ENCODE peak calls at places on chromosomes 13 and 19, in six cellular contexts. D is B cell, T is OCI-LY7, B is cardiac fibroblast, Q is mucosa of descending colon, U is fibroblast of pulmonary artery. V is an unnamed sample.

GRCh38 chr19:44003461-44004134 is 841 bp downstream of the ZNF230 start:
- DNase-seq in D (no peak), T (peak; percentile 19), B (peak; percentile 10), Q (peak; percentile 23), U (peak; percentile 6), V (peak; percentile 14)

GRCh38 chr19:48023011-48023410 is 20.9 kb downstream of the CABP5 start:
- DNase-seq in D (no peak), T (no peak), B (no peak), Q (no peak), U (no peak), V (no peak)

GRCh38 chr19:13169769-13170168 is 19.6 kb downstream of the IER2 start:
- DNase-seq in D (no peak), T (no peak), B (peak; percentile 51), Q (peak; percentile 65), U (no peak), V (peak; percentile 84)

GRCh38 chr19:33630880-33631627 is 9.3 kb downstream of the CHST8 start:
- DNase-seq in D (no peak), T (no peak), B (no peak), Q (no peak), U (no peak), V (no peak)

GRCh38 chr13:77715233-77715891 is 17.9 kb downstream of the SLAIN1 start:
- DNase-seq in D (no peak), T (no peak), B (no peak), Q (no peak), U (no peak), V (no peak)

GRCh38 chr19:17260842-17261325 is 3.7 kb downstream of the USHBP1 start:
- DNase-seq in D (peak; percentile 90), T (peak; percentile 93), B (peak; percentile 83), Q (peak; percentile 92), U (peak; percentile 81), V (peak; percentile 93)

GRCh38 chr19:44799627-44800257 is 9.2 kb upstream of the BCAM start:
- DNase-seq in D (no peak), T (no peak), B (no peak), Q (no peak), U (no peak), V (no peak)

GRCh38 chr13:67119481-67119883 is 110.7 kb downstream of the PCDH9 start:
- DNase-seq in D (no peak), T (no peak), B (peak; percentile 99), Q (no peak), U (peak; percentile 93), V (peak; percentile 85)

GRCh38 chr13:106376411-106377112 is 158.9 kb downstream of the EFNB2 start:
- DNase-seq in D (no peak), T (no peak), B (peak; percentile 96), Q (no peak), U (peak; percentile 92), V (peak; percentile 97)

GRCh38 chr19:31204115-31204514 is 145.1 kb downstream of the TSHZ3 start:
- DNase-seq in D (no peak), T (no peak), B (no peak), Q (no peak), U (no peak), V (no peak)

GRCh38 chr19:5536337-5536894 is 31.3 kb downstream of the TINCR start:
- DNase-seq in D (no peak), T (no peak), B (peak; percentile 26), Q (peak; percentile 25), U (peak; percentile 23), V (peak; percentile 73)

GRCh38 chr19:5537870-5538269 is 29.9 kb downstream of the TINCR start:
- DNase-seq in D (no peak), T (no peak), B (no peak), Q (no peak), U (no peak), V (no peak)

GRCh38 chr19:5533257-5533656 is 34.5 kb downstream of the TINCR start:
- DNase-seq in D (no peak), T (no peak), B (no peak), Q (no peak), U (no peak), V (no peak)

GRCh38 chr19:5530701-5531100 is 37.1 kb downstream of the TINCR start:
- DNase-seq in D (no peak), T (no peak), B (no peak), Q (no peak), U (no peak), V (no peak)

DNA sequence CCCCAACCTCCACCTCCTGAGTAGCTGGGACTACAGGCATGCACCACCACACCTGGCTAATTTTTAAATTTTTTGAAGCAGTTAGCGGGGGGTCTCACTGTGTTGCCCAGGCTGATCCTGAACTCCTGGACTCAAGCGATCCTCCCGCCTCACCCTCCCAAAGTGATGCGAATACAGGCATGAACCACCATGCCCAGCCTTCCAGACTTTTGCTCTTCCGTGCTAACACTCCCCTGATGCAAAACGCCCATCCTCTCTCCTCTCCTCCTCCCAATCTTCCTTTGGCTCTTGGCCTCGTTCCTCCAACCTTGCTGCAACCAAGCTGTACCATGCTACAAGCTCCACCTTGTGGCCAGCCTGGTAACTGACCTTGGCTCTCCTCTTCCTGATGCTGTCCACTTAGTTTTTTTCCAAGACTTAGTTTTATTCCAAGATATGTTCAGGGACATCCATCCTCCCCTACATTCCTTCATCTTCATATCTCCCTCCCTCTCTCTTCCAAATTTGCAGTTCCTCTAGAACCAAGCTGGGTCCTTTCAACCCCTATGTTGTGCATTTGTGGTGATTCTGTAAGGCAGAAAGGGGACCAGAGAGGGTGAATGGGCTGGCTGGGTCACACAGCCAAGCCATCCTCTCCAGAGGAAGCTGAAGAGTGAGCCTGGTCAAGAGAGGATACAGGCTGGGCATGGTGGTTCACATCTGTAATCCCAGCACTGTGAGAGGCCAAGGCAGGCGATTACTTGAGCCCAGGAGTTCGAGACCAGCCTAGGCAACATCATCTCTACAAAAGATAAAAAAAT is 32.8 kb downstream of the TINCR start:
- DNase-seq in D (no peak), T (peak; percentile 20), B (peak; percentile 32), Q (no peak), U (no peak), V (no peak)
- TF ChIP-seq CTCF in D (peak; percentile 38), T (peak; percentile 81), B (peak; percentile 47), Q (no peak), U (peak; percentile 46), V (peak; percentile 38)

GRCh38 chr13:97753942-97754670 is 199.4 kb upstream of the IPO5 start:
- DNase-seq in D (no peak), T (no peak), B (no peak), Q (no peak), U (no peak), V (no peak)

GRCh38 chr13:97751477-97751876 is 202.0 kb upstream of the IPO5 start:
- DNase-seq in D (no peak), T (no peak), B (no peak), Q (no peak), U (no peak), V (no peak)

GRCh38 chr13:97753269-97753668 is 200.2 kb upstream of the IPO5 start:
- DNase-seq in D (no peak), T (no peak), B (no peak), Q (no peak), U (no peak), V (no peak)

GRCh38 chr13:97743946-97744345 is 209.5 kb upstream of the IPO5 start:
- DNase-seq in D (no peak), T (no peak), B (peak; percentile 50), Q (no peak), U (peak; percentile 63), V (no peak)

DNA sequence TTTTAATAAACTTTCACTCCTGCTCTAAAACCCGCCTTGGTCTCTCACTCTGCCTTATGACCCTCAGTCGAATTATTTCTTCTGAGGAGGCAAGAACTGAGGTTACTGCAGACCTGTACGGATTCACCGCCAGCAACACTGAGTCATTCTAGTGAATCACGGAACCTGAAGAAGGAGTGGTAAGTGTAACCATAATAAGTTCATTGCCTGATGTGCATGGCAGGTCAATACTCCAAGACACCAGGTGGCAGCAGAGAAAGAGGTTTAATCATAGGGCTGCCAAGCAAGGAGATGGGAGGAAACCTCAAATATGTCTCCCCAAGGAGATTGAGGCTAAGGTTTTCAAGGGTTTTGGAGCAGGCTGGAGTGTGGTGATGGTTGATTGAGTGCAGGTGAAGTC is 204.3 kb upstream of the IPO5 start:
- DNase-seq in D (no peak), T (no peak), B (peak; percentile 54), Q (no peak), U (peak; percentile 39), V (peak; percentile 93)
- TF ChIP-seq CTCF in D (no peak), T (peak; percentile 27), B (peak; percentile 29), Q (no peak), U (peak; percentile 23), V (peak; percentile 44)

GRCh38 chr19:4267101-4267900 is 11.8 kb upstream of the SHD start:
- DNase-seq in D (peak; percentile 86), T (peak; percentile 75), B (peak; percentile 70), Q (peak; percentile 72), U (peak; percentile 57), V (peak; percentile 77)

GRCh38 chr19:4268816-4269430 is 10.1 kb upstream of the SHD start:
- DNase-seq in D (no peak), T (no peak), B (no peak), Q (no peak), U (no peak), V (no peak)

GRCh38 chr19:4264812-4265211 is 14.3 kb upstream of the SHD start:
- DNase-seq in D (no peak), T (no peak), B (no peak), Q (no peak), U (no peak), V (no peak)

GRCh38 chr19:4266253-4267000 is 12.6 kb upstream of the SHD start:
- DNase-seq in D (no peak), T (no peak), B (no peak), Q (no peak), U (no peak), V (no peak)

DNA sequence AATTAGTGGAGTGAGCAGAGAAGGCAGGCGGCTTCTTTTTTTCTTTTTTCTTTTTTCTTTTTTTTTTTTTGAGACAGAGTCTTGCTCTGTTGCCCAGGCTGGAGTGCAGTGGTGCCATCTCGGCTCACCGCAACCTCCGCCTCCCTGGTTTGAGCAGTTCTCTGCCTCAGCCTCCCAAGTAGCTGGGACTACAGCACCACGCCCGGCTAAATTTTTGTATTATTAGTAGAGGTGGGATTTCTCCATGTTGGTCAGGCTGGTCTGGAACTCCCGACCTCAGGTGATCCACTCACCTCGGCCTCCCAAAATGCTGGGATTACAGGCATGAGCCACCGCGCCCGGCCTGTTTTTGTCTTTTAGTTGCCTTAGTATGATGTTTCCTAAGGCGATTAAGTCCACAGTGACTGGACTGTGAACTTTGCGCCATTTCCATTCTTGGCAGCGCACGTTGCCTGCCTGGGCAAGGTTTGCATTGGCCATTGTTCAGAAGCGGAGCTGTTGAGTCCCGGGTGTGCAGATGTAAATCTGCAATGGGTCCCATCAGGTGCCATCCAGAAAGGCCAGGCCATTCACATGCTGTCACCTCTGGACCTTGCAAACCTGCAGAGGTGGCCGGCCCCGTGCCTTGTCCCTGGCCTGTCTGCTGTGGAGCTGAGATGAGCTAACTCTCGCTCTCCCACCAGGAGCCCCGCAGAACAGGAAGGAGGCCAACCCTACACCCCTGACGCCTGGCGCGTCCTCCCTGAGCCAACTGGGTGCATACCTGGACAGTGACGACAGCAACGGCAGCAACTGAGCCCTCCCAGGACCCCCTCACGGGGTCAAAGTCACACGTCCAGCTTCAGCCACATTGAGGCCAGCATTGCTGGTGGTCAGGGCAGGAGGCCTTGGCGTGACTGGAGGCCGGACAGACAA is 10.9 kb upstream of the SHD start:
- DNase-seq in D (peak; percentile 37), T (no peak), B (no peak), Q (peak; percentile 72), U (no peak), V (no peak)
- TF ChIP-seq CTCF in D (peak; percentile 60), T (peak; percentile 1), B (no peak), Q (no peak), U (no peak), V (no peak)

DNA sequence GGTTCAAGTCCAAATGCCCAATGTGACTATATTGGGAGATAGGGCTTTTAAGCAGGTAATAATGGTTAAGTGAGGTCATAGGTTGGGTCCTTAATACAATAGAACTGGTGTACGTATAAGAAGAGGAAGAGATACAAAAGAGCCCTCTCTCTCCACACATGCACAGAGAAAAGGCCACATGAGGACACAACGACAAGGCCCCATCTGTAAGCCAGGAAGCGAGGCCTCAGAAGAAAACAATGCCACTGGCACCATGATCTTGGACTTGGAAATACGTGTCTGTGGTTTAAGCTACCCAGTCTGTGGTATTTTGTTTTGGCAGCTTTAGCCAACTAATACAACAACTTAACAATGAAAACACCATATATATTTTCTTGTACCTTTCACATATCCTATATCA is 23.4 kb upstream of the RFC3 start:
- DNase-seq in D (no peak), T (no peak), B (peak; percentile 34), Q (no peak), U (peak; percentile 33), V (no peak)
- TF ChIP-seq CTCF in D (no peak), T (no peak), B (no peak), Q (no peak), U (no peak), V (no peak)